ENCODE peak calls at places on chromosomes 11 and 22, in eight cellular contexts. F is uterus, O is GM13976, Z is neural progenitor cell, H is foreskin fibroblast, E is GM12878, Y is progenitor cell of endocrine pancreas, M is heart left ventricle. R is an unnamed sample.

GRCh38 chr11:132632641-132633124 is 899.6 kb downstream of the OPCML start:
- DNase-seq in F (no peak), O (no peak), Z (no peak), H (peak), E (no peak), Y (no peak), M (peak), R (no peak)

GRCh38 chr22:44689173-44689572 is 12.8 kb upstream of the PRR5 start:
- DNase-seq in F (no peak), O (no peak), Z (no peak), H (no peak), E (no peak), Y (no peak), M (no peak), R (no peak)

GRCh38 chr22:27345681-27346080 is 455.9 kb downstream of the MN1 start:
- DNase-seq in F (no peak), O (no peak), Z (no peak), H (no peak), E (no peak), Y (no peak), M (no peak), R (no peak)

GRCh38 chr11:35878736-35879135 is 65.1 kb upstream of the LDLRAD3 start:
- DNase-seq in F (no peak), O (no peak), Z (no peak), H (no peak), E (no peak), Y (no peak), M (no peak), R (no peak)

GRCh38 chr22:17269607-17270261 is 50.5 kb upstream of the ADA2 start:
- DNase-seq in F (no peak), O (no peak), Z (no peak), H (no peak), E (no peak), Y (no peak), M (no peak), R (no peak)

GRCh38 chr22:20546541-20546950 is 39.1 kb downstream of the MED15 start:
- DNase-seq in F (peak), O (no peak), Z (no peak), H (no peak), E (no peak), Y (no peak), M (no peak), R (no peak)

GRCh38 chr11:83249972-83250593 is 36.1 kb downstream of the CCDC90B start:
- DNase-seq in F (no peak), O (peak), Z (peak), H (peak), E (no peak), Y (no peak), M (no peak), R (no peak)

GRCh38 chr11:6203327-6203726 is 2.0 kb upstream of the C11orf42 start:
- DNase-seq in F (no peak), O (no peak), Z (no peak), H (no peak), E (peak), Y (no peak), M (no peak), R (no peak)

GRCh38 chr11:104122008-104122635 is 41.8 kb downstream of the PDGFD start:
- DNase-seq in F (no peak), O (no peak), Z (no peak), H (no peak), E (no peak), Y (no peak), M (no peak), R (no peak)

GRCh38 chr11:100546714-100547113 is 140.4 kb upstream of the ARHGAP42 start:
- DNase-seq in F (no peak), O (no peak), Z (no peak), H (no peak), E (no peak), Y (no peak), M (no peak), R (peak)

GRCh38 chr11:129023968-129024676 is 81.5 kb upstream of the TP53AIP1 start:
- DNase-seq in F (no peak), O (no peak), Z (peak), H (no peak), E (no peak), Y (peak), M (no peak), R (peak)

GRCh38 chr11:15668718-15669117 is 554.0 kb downstream of the INSC start:
- DNase-seq in F (no peak), O (no peak), Z (no peak), H (no peak), E (no peak), Y (no peak), M (no peak), R (no peak)

GRCh38 chr11:87325490-87325872 is 287.7 kb downstream of the TMEM135 start:
- DNase-seq in F (no peak), O (no peak), Z (no peak), H (no peak), E (no peak), Y (no peak), M (no peak), R (no peak)

GRCh38 chr11:25755918-25756584 is 575.9 kb upstream of the ANO3 start:
- DNase-seq in F (no peak), O (no peak), Z (no peak), H (no peak), E (no peak), Y (no peak), M (no peak), R (no peak)

DNA sequence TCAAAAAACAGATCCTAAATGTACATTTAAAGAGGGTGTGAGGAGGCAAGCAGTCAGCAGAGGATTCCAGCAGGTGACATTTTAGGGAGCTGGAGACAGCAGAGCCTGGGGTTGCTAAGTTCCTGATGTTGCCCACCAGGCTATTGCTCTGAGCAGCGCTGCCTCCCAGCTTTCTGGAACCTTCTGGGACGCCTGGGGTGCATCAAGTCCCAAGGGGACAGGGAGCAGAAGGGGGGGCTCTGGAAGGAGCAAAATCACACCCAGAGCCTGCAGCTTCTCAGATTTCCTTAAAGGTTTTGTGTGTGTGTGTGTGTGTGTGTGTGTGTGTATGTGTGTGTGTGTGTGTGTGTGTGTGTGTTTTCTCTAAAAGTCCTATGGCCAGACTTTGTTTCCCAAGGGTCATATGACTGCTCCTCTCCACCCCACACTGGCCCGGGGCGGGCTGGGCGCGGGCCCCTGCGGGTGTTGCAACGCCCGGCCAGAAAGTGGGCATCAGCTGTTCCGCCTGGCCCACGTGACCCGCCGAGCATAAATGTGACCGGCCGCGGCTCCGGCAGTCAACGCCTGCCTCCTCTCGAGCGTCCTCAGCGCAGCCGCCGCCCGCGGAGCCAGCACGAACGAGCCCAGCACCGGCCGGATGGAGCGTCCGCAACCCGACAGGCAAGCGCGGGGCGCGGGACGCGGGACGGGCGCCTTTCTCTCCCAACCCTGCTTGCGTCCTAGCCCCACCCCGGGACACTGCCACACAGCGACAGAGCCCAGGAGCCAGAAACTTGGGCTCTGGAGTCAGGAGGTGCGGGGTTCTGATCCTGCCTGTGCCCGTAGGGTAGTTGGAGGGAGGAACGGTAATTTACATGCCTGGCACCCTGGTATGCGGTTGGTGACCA is at the start of gene HMOX1:
- DNase-seq in F (peak), O (peak), Z (peak), H (peak), E (no peak), Y (peak), M (peak), R (peak)
- TF ChIP-seq CTCF in F (peak), O (peak), Z (no peak), H (no peak), E (no peak), Y (no peak), M (no peak), R (no peak)

GRCh38 chr22:37488337-37489135 is 2.4 kb upstream of the MFNG start:
- DNase-seq in F (no peak), O (no peak), Z (no peak), H (no peak), E (no peak), Y (no peak), M (no peak), R (no peak)
- TF ChIP-seq CTCF in F (no peak), O (no peak), Z (no peak), H (no peak), E (no peak), Y (no peak), M (no peak), R (no peak)

DNA sequence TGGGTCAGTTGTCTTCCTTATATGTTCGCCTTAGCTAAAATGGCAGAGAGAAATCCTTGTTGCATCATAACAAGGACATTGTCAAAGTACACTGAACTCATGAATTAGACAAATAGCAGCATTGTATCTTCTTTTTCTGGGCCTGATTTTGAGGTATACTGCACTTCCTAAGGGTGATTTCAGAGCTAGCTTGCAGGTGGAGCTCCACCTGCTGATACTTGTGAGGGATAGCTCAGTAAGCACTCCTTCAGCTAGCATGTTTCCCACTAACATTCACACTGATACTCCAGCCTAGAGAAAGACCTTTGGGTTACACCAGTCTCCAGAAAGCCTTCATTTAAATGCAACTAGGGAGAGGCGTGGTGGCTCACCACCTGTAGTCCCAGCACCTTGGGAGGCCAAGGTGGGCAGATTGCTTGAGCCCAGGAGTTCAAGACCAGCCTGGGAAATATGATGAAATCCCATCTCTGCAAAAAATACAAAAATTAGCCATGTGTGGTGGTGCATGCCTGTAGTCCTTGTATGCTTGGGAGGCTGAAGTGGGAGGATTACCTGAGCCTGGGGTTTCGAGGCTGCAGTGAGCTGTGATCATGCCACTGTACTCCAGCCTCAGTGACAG is 29.8 kb downstream of the JAM3 start:
- DNase-seq in F (no peak), O (peak), Z (no peak), H (no peak), E (no peak), Y (no peak), M (no peak), R (no peak)
- TF ChIP-seq CTCF in F (no peak), O (peak), Z (peak), H (no peak), E (peak), Y (peak), M (no peak), R (peak)

GRCh38 chr11:130427581-130428211 is 713 bp downstream of the ADAMTS8 start:
- DNase-seq in F (peak), O (no peak), Z (peak), H (no peak), E (no peak), Y (peak), M (no peak), R (no peak)
- TF ChIP-seq CTCF in F (peak), O (no peak), Z (peak), H (no peak), E (no peak), Y (peak), M (no peak), R (no peak)

R was measured in Calu3.